ENCODE peak calls at places on chromosomes 6 and 20, in seven cellular contexts. One of them, this sample, is unnamed.

GRCh38 chr6:8080338-8081151 is 16.4 kb upstream of the BLOC1S5 start:
- DNase-seq in mammary epithelial cell: peak; percentile 65
- DNase-seq in fibroblast of lung: peak; percentile 82
- DNase-seq in trophoblast cell: no peak
- DNase-seq in IMR-90: peak; percentile 82
- DNase-seq in MM.1S: no peak
- DNase-seq in astrocyte: peak; percentile 55
- DNase-seq in this sample: peak; percentile 24

GRCh38 chr20:64222273-64222672 is 33.3 kb upstream of the PCMTD2 start:
- DNase-seq in mammary epithelial cell: peak; percentile 91
- DNase-seq in fibroblast of lung: peak; percentile 10
- DNase-seq in trophoblast cell: peak; percentile 33
- DNase-seq in IMR-90: peak; percentile 37
- DNase-seq in MM.1S: no peak
- DNase-seq in astrocyte: peak; percentile 25
- DNase-seq in this sample: peak; percentile 27

GRCh38 chr6:4543596-4543995 is 232.6 kb upstream of the CDYL start:
- DNase-seq in mammary epithelial cell: no peak
- DNase-seq in fibroblast of lung: no peak
- DNase-seq in trophoblast cell: no peak
- DNase-seq in IMR-90: peak; percentile 33
- DNase-seq in MM.1S: no peak
- DNase-seq in astrocyte: no peak
- DNase-seq in this sample: no peak

GRCh38 chr6:34513628-34514027 is 42.5 kb downstream of the SPDEF start:
- DNase-seq in mammary epithelial cell: no peak
- DNase-seq in fibroblast of lung: no peak
- DNase-seq in trophoblast cell: no peak
- DNase-seq in IMR-90: no peak
- DNase-seq in MM.1S: no peak
- DNase-seq in astrocyte: no peak
- DNase-seq in this sample: no peak

GRCh38 chr20:25196701-25197120 is 1.2 kb downstream of the ENTPD6 start:
- DNase-seq in mammary epithelial cell: no peak
- DNase-seq in fibroblast of lung: no peak
- DNase-seq in trophoblast cell: no peak
- DNase-seq in IMR-90: no peak
- DNase-seq in MM.1S: peak; percentile 24
- DNase-seq in astrocyte: no peak
- DNase-seq in this sample: no peak

GRCh38 chr20:43028470-43028869 is 161.2 kb downstream of the PTPRT start:
- DNase-seq in mammary epithelial cell: no peak
- DNase-seq in fibroblast of lung: no peak
- DNase-seq in trophoblast cell: no peak
- DNase-seq in IMR-90: no peak
- DNase-seq in MM.1S: no peak
- DNase-seq in astrocyte: no peak
- DNase-seq in this sample: no peak

GRCh38 chr6:169702640-169703246 is 817 bp downstream of the C6orf120 start:
- DNase-seq in mammary epithelial cell: no peak
- DNase-seq in fibroblast of lung: no peak
- DNase-seq in trophoblast cell: no peak
- DNase-seq in IMR-90: peak; percentile 19
- DNase-seq in MM.1S: peak; percentile 12
- DNase-seq in astrocyte: no peak
- DNase-seq in this sample: peak; percentile 53

GRCh38 chr20:17108896-17109295 is 117.9 kb upstream of the PCSK2 start:
- DNase-seq in mammary epithelial cell: no peak
- DNase-seq in fibroblast of lung: no peak
- DNase-seq in trophoblast cell: no peak
- DNase-seq in IMR-90: no peak
- DNase-seq in MM.1S: no peak
- DNase-seq in astrocyte: no peak
- DNase-seq in this sample: no peak

GRCh38 chr20:21067255-21067654 is 38.9 kb downstream of the LINC00237 start:
- DNase-seq in mammary epithelial cell: no peak
- DNase-seq in fibroblast of lung: no peak
- DNase-seq in trophoblast cell: no peak
- DNase-seq in IMR-90: no peak
- DNase-seq in MM.1S: no peak
- DNase-seq in astrocyte: no peak
- DNase-seq in this sample: no peak

GRCh38 chr6:14276667-14277404 is 159.3 kb downstream of the CD83 start:
- DNase-seq in mammary epithelial cell: no peak
- DNase-seq in fibroblast of lung: no peak
- DNase-seq in trophoblast cell: no peak
- DNase-seq in IMR-90: peak; percentile 63
- DNase-seq in MM.1S: peak; percentile 71
- DNase-seq in astrocyte: peak; percentile 54
- DNase-seq in this sample: no peak

GRCh38 chr20:34872604-34873224 is at the start of gene GGT7:
- DNase-seq in mammary epithelial cell: peak; percentile 58
- DNase-seq in fibroblast of lung: peak; percentile 57
- DNase-seq in trophoblast cell: peak; percentile 78
- DNase-seq in IMR-90: peak; percentile 69
- DNase-seq in MM.1S: peak; percentile 83
- DNase-seq in astrocyte: peak; percentile 36
- DNase-seq in this sample: peak; percentile 92

DNA sequence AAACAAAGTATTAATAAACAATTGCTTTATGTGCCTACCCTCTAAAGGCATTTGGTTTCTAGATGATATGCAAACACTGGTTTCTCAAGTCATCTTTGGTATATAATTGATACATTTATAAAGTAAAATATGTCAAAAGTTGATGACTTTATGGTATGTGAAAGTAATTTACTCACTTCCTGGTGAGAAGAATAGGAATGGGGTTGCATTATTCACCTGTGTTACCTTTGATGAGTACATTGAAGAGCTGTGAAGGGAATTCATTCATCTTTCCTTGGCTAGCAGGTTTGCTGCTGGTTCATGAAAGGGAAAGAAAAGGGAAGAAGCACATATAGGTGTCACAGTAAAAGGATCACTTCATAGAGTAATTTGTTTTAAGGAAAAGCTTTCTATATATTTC is 20.4 kb downstream of the RNF217 start:
- DNase-seq in mammary epithelial cell: peak; percentile 38
- DNase-seq in fibroblast of lung: no peak
- DNase-seq in trophoblast cell: no peak
- DNase-seq in IMR-90: no peak
- DNase-seq in MM.1S: no peak
- DNase-seq in astrocyte: no peak
- DNase-seq in this sample: no peak
- H3K4me3 ChIP-seq in mammary epithelial cell: no peak overlapping the region
- H3K4me3 ChIP-seq in fibroblast of lung: no peak overlapping the region
- H3K4me3 ChIP-seq in trophoblast cell: no peak overlapping the region
- H3K4me3 ChIP-seq in IMR-90: no peak overlapping the region
- H3K4me3 ChIP-seq in MM.1S: no peak overlapping the region
- H3K4me3 ChIP-seq in astrocyte: no peak overlapping the region
- H3K4me3 ChIP-seq in this sample: no peak overlapping the region

GRCh38 chr20:44093249-44093582 is 93.8 kb downstream of the JPH2 start:
- DNase-seq in mammary epithelial cell: no peak
- DNase-seq in fibroblast of lung: no peak
- DNase-seq in trophoblast cell: no peak
- DNase-seq in IMR-90: no peak
- DNase-seq in MM.1S: no peak
- DNase-seq in astrocyte: no peak
- DNase-seq in this sample: no peak
- H2AFZ ChIP-seq in mammary epithelial cell: no peak overlapping the region
- H2AFZ ChIP-seq in fibroblast of lung: no peak overlapping the region
- H2AFZ ChIP-seq in trophoblast cell: no peak overlapping the region
- H2AFZ ChIP-seq in IMR-90: no peak overlapping the region
- H2AFZ ChIP-seq in MM.1S: no peak overlapping the region
- H2AFZ ChIP-seq in astrocyte: no peak overlapping the region
- H2AFZ ChIP-seq in this sample: no peak overlapping the region

DNA sequence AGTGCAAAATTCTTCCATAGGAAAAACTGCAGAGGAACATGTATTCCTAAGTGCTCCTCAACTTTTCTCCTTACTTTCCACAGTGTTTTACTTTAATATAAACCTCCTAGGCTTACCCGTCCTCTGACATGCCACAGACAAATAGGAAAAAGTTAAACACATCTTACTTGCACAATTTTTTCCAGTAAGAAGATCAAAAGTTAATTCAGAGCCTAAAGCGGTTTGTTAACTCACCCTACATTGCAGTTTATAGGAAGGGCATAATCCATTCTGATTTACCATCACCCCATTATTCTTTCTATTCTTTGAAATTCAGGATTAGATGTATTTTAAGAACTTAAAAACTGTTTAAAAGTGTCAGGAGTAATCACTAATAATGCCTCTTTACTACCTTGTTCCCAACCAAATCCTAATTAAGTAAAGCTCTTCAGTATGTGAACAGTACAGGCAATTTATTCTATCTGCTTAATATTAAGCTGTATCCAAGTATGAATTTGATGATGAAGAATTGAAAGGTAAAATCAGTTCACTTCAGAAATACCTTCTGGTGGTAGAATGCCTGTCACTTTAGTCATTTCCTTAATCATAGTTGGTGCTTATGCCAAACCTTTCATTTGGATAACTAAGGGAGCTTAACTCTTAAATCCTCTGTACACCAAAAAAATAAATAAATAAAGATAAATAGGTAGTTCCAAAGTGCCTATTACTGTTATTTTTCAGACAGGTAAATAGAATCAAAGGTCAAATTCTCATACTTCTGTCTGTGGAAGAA is 292.0 kb downstream of the ALDH8A1 start:
- DNase-seq in mammary epithelial cell: peak; percentile 52
- DNase-seq in fibroblast of lung: no peak
- DNase-seq in trophoblast cell: no peak
- DNase-seq in IMR-90: peak; percentile 15
- DNase-seq in MM.1S: no peak
- DNase-seq in astrocyte: peak; percentile 36
- DNase-seq in this sample: no peak
- H3K4me3 ChIP-seq in mammary epithelial cell: no peak overlapping the region
- H3K4me3 ChIP-seq in fibroblast of lung: no peak overlapping the region
- H3K4me3 ChIP-seq in trophoblast cell: no peak overlapping the region
- H3K4me3 ChIP-seq in IMR-90: no peak overlapping the region
- H3K4me3 ChIP-seq in MM.1S: no peak overlapping the region
- H3K4me3 ChIP-seq in astrocyte: no peak overlapping the region
- H3K4me3 ChIP-seq in this sample: no peak overlapping the region

DNA sequence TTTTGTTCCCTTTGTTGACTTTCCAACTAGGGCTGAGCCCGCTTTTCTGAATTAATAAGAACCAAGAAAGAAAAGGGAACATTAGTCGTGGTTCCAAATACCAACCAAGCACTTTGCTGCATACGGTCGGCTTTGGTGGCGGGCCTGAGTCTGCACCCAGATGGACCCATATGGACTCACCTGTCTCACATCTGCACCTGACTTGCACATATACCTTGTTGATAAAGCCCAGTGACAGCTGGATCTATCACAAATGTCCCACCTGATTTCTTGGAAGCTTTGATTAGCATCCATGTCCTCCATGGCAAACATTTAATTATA is 39.0 kb downstream of the TPD52L1 start:
- DNase-seq in mammary epithelial cell: no peak
- DNase-seq in fibroblast of lung: no peak
- DNase-seq in trophoblast cell: no peak
- DNase-seq in IMR-90: no peak
- DNase-seq in MM.1S: no peak
- DNase-seq in astrocyte: no peak
- DNase-seq in this sample: no peak
- H2AFZ ChIP-seq in mammary epithelial cell: no peak overlapping the region
- H2AFZ ChIP-seq in fibroblast of lung: no peak overlapping the region
- H2AFZ ChIP-seq in trophoblast cell: no peak overlapping the region
- H2AFZ ChIP-seq in IMR-90: no peak overlapping the region
- H2AFZ ChIP-seq in MM.1S: no peak overlapping the region
- H2AFZ ChIP-seq in astrocyte: no peak overlapping the region
- H2AFZ ChIP-seq in this sample: no peak overlapping the region

GRCh38 chr20:36676701-36677421 is 30.9 kb upstream of the SLA2 start:
- DNase-seq in mammary epithelial cell: no peak
- DNase-seq in fibroblast of lung: no peak
- DNase-seq in trophoblast cell: peak; percentile 54
- DNase-seq in IMR-90: no peak
- DNase-seq in MM.1S: no peak
- DNase-seq in astrocyte: no peak
- DNase-seq in this sample: peak; percentile 95
- H3K4me3 ChIP-seq in mammary epithelial cell: no peak overlapping the region
- H3K4me3 ChIP-seq in fibroblast of lung: no peak overlapping the region
- H3K4me3 ChIP-seq in trophoblast cell: peak overlapping the region; percentile 72
- H3K4me3 ChIP-seq in IMR-90: no peak overlapping the region
- H3K4me3 ChIP-seq in MM.1S: no peak overlapping the region
- H3K4me3 ChIP-seq in astrocyte: no peak overlapping the region
- H3K4me3 ChIP-seq in this sample: peak overlapping the region; percentile 51

This sample was measured in hepatocyte.